ENCODE peak calls at places on chromosome 22, in seven cellular contexts. B, N, D, I, O, G and Z are unnamed samples.

GRCh38 chr22:23265389-23265700 is 85.0 kb downstream of the BCR start:
- DNase-seq in B (no peak), N (no peak), D (no peak), I (no peak), O (no peak), G (no peak), Z (no peak)

GRCh38 chr22:31211862-31212730 is at the start of gene LIMK2:
- DNase-seq in B (peak), N (peak), D (peak), I (peak), O (peak), G (peak), Z (peak)

GRCh38 chr22:30309981-30310672 is 16.6 kb downstream of the TBC1D10A start:
- DNase-seq in B (no peak), N (no peak), D (peak), I (peak), O (peak), G (no peak), Z (peak)

GRCh38 chr22:30857103-30857502 is 111.5 kb downstream of the MORC2 start:
- DNase-seq in B (no peak), N (no peak), D (peak), I (no peak), O (no peak), G (no peak), Z (no peak)

GRCh38 chr22:38213319-38214247 is 11.8 kb downstream of the MAFF start:
- DNase-seq in B (no peak), N (no peak), D (no peak), I (no peak), O (no peak), G (no peak), Z (no peak)

GRCh38 chr22:29625090-29625825 is 21.8 kb downstream of the NF2 start:
- DNase-seq in B (no peak), N (no peak), D (peak), I (peak), O (peak), G (no peak), Z (peak)

GRCh38 chr22:23178512-23179254 is 1.6 kb upstream of the BCR start:
- DNase-seq in B (peak), N (peak), D (peak), I (peak), O (no peak), G (peak), Z (peak)

GRCh38 chr22:27991586-27992293 is 72.7 kb upstream of the PITPNB start:
- DNase-seq in B (no peak), N (no peak), D (peak), I (peak), O (no peak), G (no peak), Z (peak)

GRCh38 chr22:26259510-26259909 is 90.2 kb downstream of the SEZ6L start:
- DNase-seq in B (no peak), N (no peak), D (no peak), I (no peak), O (no peak), G (no peak), Z (no peak)

GRCh38 chr22:49966716-49967332 is 6.3 kb downstream of the PIM3 start:
- DNase-seq in B (peak), N (peak), D (peak), I (peak), O (no peak), G (peak), Z (peak)

GRCh38 chr22:46769191-46769675 is 6.8 kb downstream of the TBC1D22A start:
- DNase-seq in B (peak), N (peak), D (peak), I (no peak), O (no peak), G (no peak), Z (peak)

GRCh38 chr22:34236527-34236926 is 316.3 kb upstream of the LARGE1 start:
- DNase-seq in B (no peak), N (peak), D (no peak), I (no peak), O (no peak), G (no peak), Z (no peak)

GRCh38 chr22:37501610-37502341 is 15.6 kb upstream of the MFNG start:
- DNase-seq in B (no peak), N (peak), D (peak), I (peak), O (no peak), G (peak), Z (peak)

GRCh38 chr22:23079240-23079768 is 9.0 kb downstream of the GNAZ start:
- DNase-seq in B (no peak), N (no peak), D (no peak), I (no peak), O (no peak), G (no peak), Z (no peak)

GRCh38 chr22:28111501-28111900 is 192.4 kb upstream of the PITPNB start:
- DNase-seq in B (no peak), N (no peak), D (no peak), I (no peak), O (no peak), G (no peak), Z (no peak)

GRCh38 chr22:20974336-20974955 is 7.4 kb downstream of the AIFM3 start:
- DNase-seq in B (peak), N (no peak), D (no peak), I (no peak), O (no peak), G (no peak), Z (no peak)

GRCh38 chr22:28172948-28173360 is 253.9 kb upstream of the PITPNB start:
- DNase-seq in B (no peak), N (no peak), D (no peak), I (no peak), O (peak), G (no peak), Z (no peak)

GRCh38 chr22:24457894-24458293 is 30.5 kb downstream of the ADORA2A start:
- DNase-seq in B (no peak), N (no peak), D (no peak), I (no peak), O (no peak), G (no peak), Z (no peak)

GRCh38 chr22:29539105-29539504 is 14.5 kb downstream of the THOC5 start:
- DNase-seq in B (no peak), N (no peak), D (no peak), I (no peak), O (no peak), G (no peak), Z (no peak)

GRCh38 chr22:46738642-46738960 is 549 bp upstream of the CERK start:
- DNase-seq in B (no peak), N (no peak), D (no peak), I (no peak), O (no peak), G (no peak), Z (no peak)

GRCh38 chr22:33347002-33347401 is 288.8 kb upstream of the SYN3 start:
- DNase-seq in B (no peak), N (no peak), D (no peak), I (no peak), O (no peak), G (no peak), Z (no peak)

GRCh38 chr22:30861688-30862552 is 106.7 kb downstream of the MORC2 start:
- DNase-seq in B (no peak), N (no peak), D (peak), I (no peak), O (no peak), G (peak), Z (no peak)

GRCh38 chr22:49753276-49753884 is 74.3 kb downstream of the BRD1 start:
- DNase-seq in B (peak), N (no peak), D (peak), I (no peak), O (no peak), G (peak), Z (no peak)

GRCh38 chr22:37457093-37457893 is 28.9 kb downstream of the MFNG start:
- DNase-seq in B (peak), N (peak), D (peak), I (peak), O (peak), G (peak), Z (peak)

GRCh38 chr22:37843746-37844089 is 416 bp downstream of the ANKRD54 start:
- DNase-seq in B (peak), N (peak), D (no peak), I (peak), O (peak), G (no peak), Z (no peak)

GRCh38 chr22:27959335-27960090 is 40.5 kb upstream of the PITPNB start:
- DNase-seq in B (no peak), N (no peak), D (no peak), I (no peak), O (no peak), G (no peak), Z (no peak)

GRCh38 chr22:36369922-36370781 is 17.6 kb downstream of the MYH9 start:
- DNase-seq in B (peak), N (peak), D (peak), I (peak), O (peak), G (peak), Z (peak)

GRCh38 chr22:28027453-28028448 is 108.7 kb upstream of the PITPNB start:
- DNase-seq in B (no peak), N (no peak), D (no peak), I (peak), O (no peak), G (peak), Z (no peak)

GRCh38 chr22:50563410-50564160 is 866 bp upstream of the SYCE3 start:
- DNase-seq in B (no peak), N (no peak), D (peak), I (no peak), O (no peak), G (no peak), Z (no peak)

GRCh38 chr22:27491888-27492287 is 309.7 kb downstream of the MN1 start:
- DNase-seq in B (no peak), N (no peak), D (no peak), I (no peak), O (no peak), G (no peak), Z (no peak)

GRCh38 chr22:25120093-25120561 is 79.5 kb upstream of the CRYBB3 start:
- DNase-seq in B (no peak), N (no peak), D (peak), I (no peak), O (peak), G (peak), Z (peak)

GRCh38 chr22:46087816-46088277 is 62.5 kb upstream of the PPARA start:
- DNase-seq in B (peak), N (peak), D (peak), I (peak), O (no peak), G (peak), Z (peak)

GRCh38 chr22:32528984-32529982 is 54.7 kb downstream of the FBXO7 start:
- DNase-seq in B (peak), N (peak), D (peak), I (peak), O (peak), G (peak), Z (peak)

GRCh38 chr22:23841292-23841691 is 2.5 kb upstream of the DERL3 start:
- DNase-seq in B (peak), N (no peak), D (no peak), I (no peak), O (no peak), G (no peak), Z (no peak)

GRCh38 chr22:27746918-27747317 is 54.6 kb downstream of the MN1 start:
- DNase-seq in B (no peak), N (no peak), D (no peak), I (no peak), O (no peak), G (no peak), Z (no peak)

GRCh38 chr22:37627545-37627944 is 11.9 kb upstream of the SH3BP1 start:
- DNase-seq in B (peak), N (no peak), D (no peak), I (no peak), O (no peak), G (no peak), Z (no peak)

GRCh38 chr22:19764636-19765476 is 4.3 kb downstream of the TBX1 start:
- DNase-seq in B (peak), N (no peak), D (no peak), I (no peak), O (no peak), G (no peak), Z (no peak)
- H3K4me3 ChIP-seq in B (no peak), N (peak), D (no peak), I (no peak), O (no peak), G (peak), Z (no peak)

GRCh38 chr22:40709752-40710413 is 30.6 kb downstream of the MCHR1 start:
- DNase-seq in B (no peak), N (peak), D (no peak), I (peak), O (no peak), G (no peak), Z (no peak)

GRCh38 chr22:40705918-40706682 is 26.8 kb downstream of the MCHR1 start:
- DNase-seq in B (no peak), N (no peak), D (no peak), I (no peak), O (no peak), G (no peak), Z (no peak)

GRCh38 chr22:40708177-40708576 is 28.9 kb downstream of the MCHR1 start:
- DNase-seq in B (no peak), N (no peak), D (no peak), I (no peak), O (no peak), G (no peak), Z (no peak)

GRCh38 chr22:40703731-40704130 is 24.4 kb downstream of the MCHR1 start:
- DNase-seq in B (no peak), N (no peak), D (no peak), I (no peak), O (no peak), G (no peak), Z (no peak)

GRCh38 chr22:40707154-40707553 is 27.9 kb downstream of the MCHR1 start:
- DNase-seq in B (no peak), N (no peak), D (no peak), I (no peak), O (no peak), G (no peak), Z (no peak)
- TF ChIP-seq CTCF in B (no peak), N (no peak), D (no peak), I (no peak), O (no peak), G (no peak), Z (no peak)

GRCh38 chr22:35253946-35254345 is 3.3 kb upstream of the HMGXB4 start:
- DNase-seq in B (no peak), N (no peak), D (no peak), I (no peak), O (no peak), G (no peak), Z (no peak)

GRCh38 chr22:35257002-35257320 is 332 bp upstream of the HMGXB4 start:
- DNase-seq in B (no peak), N (no peak), D (no peak), I (no peak), O (no peak), G (no peak), Z (no peak)

GRCh38 chr22:35257321-35258143 is at the start of gene HMGXB4:
- DNase-seq in B (peak), N (peak), D (peak), I (peak), O (peak), G (peak), Z (peak)

DNA sequence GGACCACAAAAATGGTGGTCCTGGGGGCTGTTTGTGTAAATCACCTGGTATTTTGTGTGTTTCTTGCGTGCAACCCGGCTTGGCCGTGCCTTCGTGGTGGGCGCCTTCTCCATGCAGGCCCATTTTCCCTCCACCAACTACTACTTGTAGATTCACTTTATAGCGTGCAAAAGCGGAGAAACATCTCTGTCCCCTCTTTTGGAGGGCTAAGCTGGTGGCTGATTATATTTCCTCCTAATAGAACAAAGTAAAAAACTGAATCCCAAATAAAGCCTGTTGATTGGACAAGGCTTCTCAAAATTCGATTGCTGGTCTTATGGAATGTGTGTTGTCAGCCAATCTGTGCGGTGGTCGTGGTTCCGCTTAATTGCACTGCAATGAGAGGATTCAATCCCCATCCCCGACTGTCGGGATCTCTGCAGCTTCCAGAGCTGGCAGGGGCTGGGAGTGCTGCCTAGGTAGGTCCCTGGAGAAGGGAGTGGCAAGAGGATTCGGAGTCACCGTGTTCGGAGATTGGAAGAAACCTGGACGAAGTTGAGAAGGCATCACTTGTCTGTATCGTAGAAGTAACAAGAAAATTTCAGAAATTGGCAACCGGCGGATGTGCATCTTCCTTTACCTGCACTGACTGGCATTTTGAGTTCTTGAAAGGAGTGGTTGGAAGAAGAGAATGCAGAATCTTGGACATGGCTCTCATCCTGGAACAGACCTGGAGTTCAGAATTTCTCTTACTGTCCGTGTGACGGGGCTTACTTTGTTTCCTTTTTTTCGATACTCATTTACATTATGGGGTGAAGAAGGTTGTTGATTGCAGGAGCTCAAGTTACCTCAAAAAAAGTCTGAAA is 1.1 kb downstream of the HMGXB4 start:
- DNase-seq in B (no peak), N (no peak), D (no peak), I (no peak), O (no peak), G (no peak), Z (no peak)
- H3K27ac ChIP-seq in B (peak), N (peak), D (peak), I (peak), O (peak), G (peak), Z (peak)

GRCh38 chr22:17997456-17997855 is 26.9 kb downstream of the MICAL3 start:
- DNase-seq in B (no peak), N (no peak), D (no peak), I (no peak), O (no peak), G (no peak), Z (no peak)
- H3K4me3 ChIP-seq in B (no peak), N (no peak), D (no peak), I (no peak), O (no peak), G (no peak), Z (no peak)

DNA sequence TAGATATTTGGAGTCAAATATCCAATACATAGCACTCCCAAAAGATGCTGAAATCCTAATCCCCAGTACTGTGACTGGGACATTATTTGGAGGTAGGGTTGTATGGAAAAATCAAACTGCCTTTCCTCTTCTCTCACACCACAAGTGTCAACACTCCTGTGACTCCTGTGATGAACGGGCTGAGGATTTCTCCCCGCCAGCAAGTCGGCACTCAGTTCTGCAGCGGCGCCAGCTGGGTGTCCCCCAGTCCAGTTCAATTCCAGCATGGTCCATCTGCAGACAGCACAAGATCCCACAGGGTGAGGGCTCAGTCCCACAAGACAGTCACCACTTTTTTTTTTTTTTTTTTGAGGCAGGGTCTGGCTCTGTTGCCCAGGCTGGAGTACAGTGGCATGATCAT is 4.3 kb upstream of the PARVB start:
- DNase-seq in B (peak), N (peak), D (no peak), I (no peak), O (no peak), G (no peak), Z (peak)
- TF ChIP-seq CTCF in B (no peak), N (no peak), D (no peak), I (no peak), O (no peak), G (no peak), Z (no peak)

GRCh38 chr22:41525450-41526225 is 18.6 kb downstream of the POLR3H start:
- DNase-seq in B (no peak), N (no peak), D (no peak), I (no peak), O (no peak), G (no peak), Z (no peak)
- H3K27ac ChIP-seq in B (no peak), N (peak), D (peak), I (peak), O (no peak), G (peak), Z (peak)

GRCh38 chr22:43861529-43861928 is 784 bp downstream of the SULT4A1 start:
- DNase-seq in B (no peak), N (no peak), D (no peak), I (no peak), O (no peak), G (no peak), Z (no peak)
- H3K4me3 ChIP-seq in B (no peak), N (peak), D (peak), I (no peak), O (no peak), G (no peak), Z (no peak)

DNA sequence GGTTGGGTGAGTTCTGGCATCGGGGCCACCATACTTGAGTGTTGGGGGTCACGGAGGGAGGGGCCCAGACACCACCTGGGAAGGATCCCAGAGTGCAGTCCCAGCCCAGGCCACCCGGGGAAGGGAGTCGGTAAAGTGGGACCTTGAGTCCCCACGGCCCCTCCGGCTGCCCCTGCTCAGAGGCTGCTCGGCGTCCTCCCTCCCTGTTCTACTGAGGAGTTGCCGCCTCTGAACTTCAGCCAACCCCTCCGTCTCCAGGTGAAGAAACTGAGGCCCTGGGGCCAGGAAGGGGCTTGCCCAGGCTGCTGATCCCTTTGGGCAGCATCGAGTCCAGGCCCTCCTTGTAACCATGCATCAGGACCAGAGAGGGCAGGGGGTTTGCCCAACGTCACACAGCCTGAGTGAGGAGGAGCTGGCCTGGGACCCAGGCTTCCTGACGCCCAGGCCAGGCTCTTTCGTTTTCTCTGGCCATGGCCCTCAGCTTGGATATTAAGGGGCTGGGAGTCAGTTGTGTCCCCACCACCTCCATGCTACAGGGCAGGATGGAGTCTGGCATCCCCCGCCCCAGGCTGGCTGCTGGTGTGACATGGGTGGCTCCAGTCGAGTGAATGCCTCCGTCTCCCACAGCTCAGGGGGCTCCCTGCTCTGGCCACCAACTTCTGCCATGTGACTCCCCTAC is 1.3 kb downstream of the PARVG start:
- DNase-seq in B (peak), N (no peak), D (no peak), I (no peak), O (no peak), G (peak), Z (no peak)
- TF ChIP-seq CTCF in B (no peak), N (no peak), D (no peak), I (no peak), O (no peak), G (no peak), Z (no peak)

GRCh38 chr22:48051796-48052620 is 1289.6 kb downstream of the TBC1D22A start:
- DNase-seq in B (no peak), N (no peak), D (no peak), I (no peak), O (no peak), G (peak), Z (no peak)

GRCh38 chr22:48052621-48052890 is 1290.1 kb downstream of the TBC1D22A start:
- DNase-seq in B (no peak), N (no peak), D (no peak), I (no peak), O (no peak), G (peak), Z (no peak)

GRCh38 chr22:48047722-48048500 is 1285.5 kb downstream of the TBC1D22A start:
- DNase-seq in B (no peak), N (no peak), D (no peak), I (no peak), O (no peak), G (no peak), Z (no peak)

GRCh38 chr22:48049116-48049515 is 1286.7 kb downstream of the TBC1D22A start:
- DNase-seq in B (no peak), N (no peak), D (no peak), I (no peak), O (no peak), G (no peak), Z (no peak)

GRCh38 chr22:48050836-48051235 is 1288.4 kb downstream of the TBC1D22A start:
- DNase-seq in B (no peak), N (no peak), D (no peak), I (no peak), O (no peak), G (no peak), Z (no peak)
- H3K27ac ChIP-seq in B (no peak), N (no peak), D (no peak), I (no peak), O (no peak), G (no peak), Z (no peak)